ENCODE peak calls at places on chromosomes 7 and 10, in five cellular contexts. S is left ventricle myocardium inferior, O is endothelial cell, D is progenitor cell of endocrine pancreas, M is AG10803. B is an unnamed sample.

GRCh38 chr10:118974951-118975350 is 54.6 kb upstream of the NANOS1 start:
- DNase-seq in S (no peak), O (no peak), D (no peak), M (no peak), B (no peak)

GRCh38 chr7:45716380-45717203 is 142.4 kb downstream of the ADCY1 start:
- DNase-seq in S (peak; percentile 53), O (no peak), D (no peak), M (no peak), B (no peak)

GRCh38 chr7:128260069-128260468 is 19.0 kb downstream of the LEP start:
- DNase-seq in S (no peak), O (no peak), D (no peak), M (no peak), B (no peak)

GRCh38 chr10:125093199-125093841 is 67.0 kb downstream of the CTBP2 start:
- DNase-seq in S (peak; percentile 68), O (no peak), D (no peak), M (peak; percentile 71), B (no peak)

GRCh38 chr10:78604721-78605120 is 464.0 kb upstream of the ZMIZ1 start:
- DNase-seq in S (no peak), O (no peak), D (no peak), M (no peak), B (no peak)

GRCh38 chr10:88379575-88379974 is 203.5 kb downstream of the RNLS start:
- DNase-seq in S (no peak), O (no peak), D (no peak), M (peak; percentile 70), B (no peak)

GRCh38 chr10:6667679-6668270 is 87.7 kb upstream of the PRKCQ start:
- DNase-seq in S (no peak), O (peak; percentile 64), D (peak; percentile 14), M (peak; percentile 24), B (no peak)

GRCh38 chr10:74145133-74145532 is 5.5 kb downstream of the AP3M1 start:
- DNase-seq in S (no peak), O (no peak), D (no peak), M (peak; percentile 75), B (no peak)

GRCh38 chr7:121436688-121437087 is 40.6 kb upstream of the FAM3C start:
- DNase-seq in S (no peak), O (no peak), D (no peak), M (no peak), B (no peak)

GRCh38 chr10:42836771-42837468 is 54.3 kb downstream of the BMS1 start:
- DNase-seq in S (no peak), O (no peak), D (no peak), M (peak; percentile 23), B (no peak)

GRCh38 chr7:44046321-44047061 is 2.0 kb downstream of the DBNL start:
- DNase-seq in S (peak; percentile 11), O (no peak), D (no peak), M (no peak), B (no peak)
- TF ChIP-seq CTCF in S (no peak), O (no peak), D (no peak), M (no peak), B (no peak)

DNA sequence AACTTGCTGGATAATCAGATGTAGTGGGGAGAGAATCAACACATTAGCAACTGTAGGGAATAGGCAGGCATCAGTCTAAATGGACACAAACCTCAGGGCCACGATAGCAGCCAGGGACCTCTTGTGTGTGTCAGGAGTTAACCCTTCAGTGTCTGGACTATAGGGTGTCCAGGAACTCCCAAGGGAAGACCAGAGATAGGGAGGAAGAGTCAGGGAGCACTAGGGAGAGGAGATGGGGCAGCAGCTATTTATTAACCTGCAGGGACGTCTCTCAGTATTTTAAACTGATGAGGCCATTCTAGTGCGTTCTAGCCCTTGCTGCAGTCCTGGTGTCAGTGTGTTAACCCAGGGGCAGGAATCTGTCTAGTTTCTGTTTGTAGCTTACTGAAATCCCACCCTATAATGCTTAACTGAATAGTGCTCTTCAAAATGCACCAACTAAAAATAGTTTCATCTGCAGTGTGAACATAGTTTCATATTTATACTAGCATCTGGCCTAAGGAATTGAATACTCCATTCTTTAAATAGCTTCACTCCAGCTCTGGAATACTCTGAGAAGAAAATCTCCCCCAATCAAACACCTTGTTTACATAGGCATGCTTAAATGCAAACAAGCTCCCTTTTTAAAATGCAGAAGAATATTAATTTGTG is 62.7 kb downstream of the ARID5B start:
- DNase-seq in S (no peak), O (no peak), D (no peak), M (no peak), B (no peak)
- TF ChIP-seq CTCF in S (no peak), O (no peak), D (no peak), M (no peak), B (no peak)

DNA sequence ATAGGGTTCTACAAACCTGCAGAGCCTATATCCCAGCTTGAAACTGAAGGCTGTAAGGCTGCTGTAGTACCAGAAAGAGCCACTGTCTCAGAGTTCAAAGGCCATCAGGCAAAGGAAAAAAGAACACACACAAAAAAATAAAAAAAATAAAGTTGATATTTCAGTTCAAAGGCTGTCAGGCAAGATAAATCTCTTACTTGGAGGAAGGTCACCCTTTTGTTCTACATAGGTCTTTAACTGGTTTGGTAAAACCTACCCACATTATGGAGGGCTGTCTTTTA is 12.0 kb upstream of the TMEM26 start:
- DNase-seq in S (no peak), O (no peak), D (no peak), M (no peak), B (no peak)
- TF ChIP-seq CTCF in S (no peak), O (no peak), D (peak; percentile 15), M (peak; percentile 13), B (no peak)

GRCh38 chr10:11451640-11452260 is 159.7 kb downstream of the USP6NL start:
- DNase-seq in S (no peak), O (no peak), D (no peak), M (no peak), B (no peak)

GRCh38 chr10:11450427-11450826 is 161.0 kb downstream of the USP6NL start:
- DNase-seq in S (no peak), O (no peak), D (no peak), M (no peak), B (no peak)

GRCh38 chr10:11457336-11457735 is 154.1 kb downstream of the USP6NL start:
- DNase-seq in S (no peak), O (no peak), D (no peak), M (no peak), B (no peak)

GRCh38 chr10:11454160-11454559 is 157.3 kb downstream of the USP6NL start:
- DNase-seq in S (no peak), O (no peak), D (no peak), M (no peak), B (no peak)

DNA sequence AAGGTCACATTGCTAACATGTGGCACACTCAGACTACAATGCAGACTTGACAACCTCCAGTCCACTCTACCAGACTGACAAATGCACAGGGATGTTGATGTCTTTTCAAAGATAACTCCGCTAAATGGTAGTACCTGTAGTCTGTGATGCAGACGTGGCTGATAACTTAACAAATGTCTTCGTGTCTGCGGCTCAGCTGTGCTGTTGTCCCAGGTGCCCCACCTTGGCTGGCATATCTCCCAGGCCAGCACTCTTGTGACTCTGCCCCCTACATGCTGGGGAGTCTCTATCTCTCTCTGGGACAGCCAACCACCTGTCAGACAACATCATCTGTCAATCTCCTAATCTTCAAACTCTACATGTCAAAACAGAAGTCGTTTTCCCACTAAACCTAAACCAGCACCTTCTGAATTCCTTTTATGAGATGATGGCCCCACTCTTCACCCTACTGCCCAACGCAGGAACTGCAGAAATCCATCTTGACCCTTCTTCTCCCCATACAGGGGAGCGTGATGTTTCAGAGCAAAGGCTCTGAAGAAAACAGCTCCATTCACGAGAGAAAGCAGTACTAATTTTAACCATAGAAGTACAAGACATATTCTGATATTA is 156.4 kb downstream of the USP6NL start:
- DNase-seq in S (no peak), O (no peak), D (no peak), M (no peak), B (no peak)
- TF ChIP-seq CTCF in S (peak; percentile 17), O (peak; percentile 64), D (peak; percentile 37), M (no peak), B (no peak)

GRCh38 chr7:158355456-158356065 is 232.1 kb downstream of the PTPRN2 start:
- DNase-seq in S (no peak), O (no peak), D (no peak), M (no peak), B (no peak)

GRCh38 chr7:158358926-158359645 is 228.5 kb downstream of the PTPRN2 start:
- DNase-seq in S (no peak), O (no peak), D (no peak), M (no peak), B (no peak)

GRCh38 chr7:158356454-158356853 is 231.2 kb downstream of the PTPRN2 start:
- DNase-seq in S (no peak), O (no peak), D (no peak), M (no peak), B (no peak)

GRCh38 chr7:158357898-158358821 is 229.5 kb downstream of the PTPRN2 start:
- DNase-seq in S (no peak), O (no peak), D (no peak), M (no peak), B (no peak)

GRCh38 chr7:158357106-158357897 is 230.3 kb downstream of the PTPRN2 start:
- DNase-seq in S (no peak), O (no peak), D (no peak), M (no peak), B (no peak)
- TF ChIP-seq CTCF in S (no peak), O (no peak), D (no peak), M (no peak), B (no peak)

DNA sequence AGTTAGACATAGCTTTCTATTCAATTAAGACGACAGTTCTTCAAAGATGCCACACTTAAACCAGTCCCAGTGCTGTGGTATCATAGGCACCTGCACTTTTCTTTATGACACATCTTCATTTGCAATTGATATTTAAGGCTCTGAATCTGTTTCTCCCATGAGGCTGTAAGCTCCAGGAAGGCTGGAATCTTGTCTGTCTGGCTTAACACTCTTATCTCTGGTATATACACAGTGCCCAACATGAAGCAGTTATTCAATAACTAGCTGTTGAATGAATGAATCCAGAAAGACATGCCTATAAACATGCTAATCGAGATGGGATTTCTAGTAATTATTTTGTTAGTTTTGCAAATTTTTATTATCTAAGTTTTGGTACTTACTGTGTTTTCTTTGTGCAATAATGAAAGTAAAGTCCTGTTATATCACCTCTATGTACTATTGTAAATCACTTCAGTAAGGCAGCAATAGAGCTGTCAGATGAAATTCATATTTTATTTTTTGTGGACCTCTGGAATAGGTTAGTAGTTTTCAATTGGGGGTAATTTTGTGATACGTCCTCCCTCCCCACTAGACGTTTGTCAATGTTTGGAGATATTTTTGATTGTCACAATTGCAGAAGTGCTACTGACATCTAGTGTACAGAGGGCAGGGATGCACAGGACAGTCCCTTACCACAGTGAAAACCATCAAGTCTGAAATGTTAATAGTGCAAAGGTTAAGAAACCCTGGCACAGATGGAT is 51.3 kb upstream of the STEAP4 start:
- DNase-seq in S (no peak), O (no peak), D (no peak), M (no peak), B (no peak)
- TF ChIP-seq CTCF in S (peak; percentile 77), O (no peak), D (peak; percentile 44), M (peak; percentile 41), B (peak; percentile 32)

B was measured in D721Med.